ENCODE peak calls at places on chromosome 13, in four cellular contexts. C is SK-N-SH, P is HCT116, E is PC-3. S is an unnamed sample. For H3K9me2, the result is how much of the 10 kb centered on the place peaks cover.

GRCh38 chr13:43107780-43108179 is 84.4 kb downstream of the DNAJC15 start:
- DNase-seq in C (no peak), P (no peak), E (peak), S (no peak)

GRCh38 chr13:54210397-54211050 is 1181.9 kb downstream of the OLFM4 start:
- DNase-seq in C (no peak), P (no peak), E (peak), S (no peak)

GRCh38 chr13:111539791-111540446 is 219.5 kb downstream of the TEX29 start:
- DNase-seq in C (no peak), P (no peak), E (no peak), S (no peak)

GRCh38 chr13:107441279-107441678 is 774.1 kb downstream of the LIG4 start:
- DNase-seq in C (no peak), P (no peak), E (peak), S (no peak)

GRCh38 chr13:21071894-21072293 is 10.5 kb upstream of the LATS2 start:
- DNase-seq in C (no peak), P (no peak), E (peak), S (no peak)

GRCh38 chr13:38960175-38960574 is 30.5 kb downstream of the STOML3 start:
- DNase-seq in C (no peak), P (no peak), E (no peak), S (no peak)

GRCh38 chr13:30745917-30746686 is 10.8 kb downstream of the ALOX5AP start:
- DNase-seq in C (peak), P (no peak), E (no peak), S (no peak)

GRCh38 chr13:26956532-26957142 is 196.1 kb upstream of the GPR12 start:
- DNase-seq in C (no peak), P (no peak), E (no peak), S (no peak)

GRCh38 chr13:46903748-46904147 is 6.9 kb upstream of the HTR2A start:
- DNase-seq in C (no peak), P (no peak), E (peak), S (no peak)

GRCh38 chr13:112983428-112984196 is 14.6 kb downstream of the MCF2L start:
- DNase-seq in C (peak), P (no peak), E (no peak), S (no peak)

GRCh38 chr13:102648046-102648445 is 46.8 kb downstream of the METTL21C start:
- DNase-seq in C (no peak), P (no peak), E (no peak), S (no peak)

GRCh38 chr13:85659493-85659892 is 139.7 kb downstream of the SLITRK6 start:
- DNase-seq in C (no peak), P (no peak), E (peak), S (no peak)

GRCh38 chr13:33349996-33350826 is 64.7 kb upstream of the STARD13 start:
- DNase-seq in C (peak), P (no peak), E (peak), S (no peak)

GRCh38 chr13:73914119-73914518 is 220.1 kb downstream of the KLF12 start:
- DNase-seq in C (no peak), P (no peak), E (no peak), S (peak)

GRCh38 chr13:34322416-34323074 is 504.6 kb downstream of the RFC3 start:
- DNase-seq in C (no peak), P (no peak), E (peak), S (no peak)

GRCh38 chr13:31172001-31172400 is 10.3 kb upstream of the HSPH1 start:
- DNase-seq in C (no peak), P (no peak), E (peak), S (no peak)

GRCh38 chr13:87810920-87811344 is 139.8 kb downstream of the SLITRK5 start:
- DNase-seq in C (no peak), P (no peak), E (peak), S (no peak)

GRCh38 chr13:43730642-43731041 is 56.1 kb downstream of the ENOX1 start:
- DNase-seq in C (no peak), P (no peak), E (no peak), S (no peak)

GRCh38 chr13:105139380-105140285 is 1395.8 kb downstream of the EFNB2 start:
- DNase-seq in C (no peak), P (peak), E (no peak), S (peak)

GRCh38 chr13:37360556-37360955 is 238.0 kb downstream of the POSTN start:
- DNase-seq in C (no peak), P (no peak), E (no peak), S (no peak)

GRCh38 chr13:27967736-27968315 is 1.3 kb downstream of the CDX2 start:
- DNase-seq in C (peak), P (no peak), E (no peak), S (no peak)

GRCh38 chr13:112928020-112928931 is 40.7 kb upstream of the MCF2L start:
- DNase-seq in C (peak), P (no peak), E (no peak), S (no peak)

GRCh38 chr13:60019119-60019993 is 144.4 kb downstream of the DIAPH3 start:
- DNase-seq in C (no peak), P (no peak), E (no peak), S (peak)
- H3K4me3 ChIP-seq in C (no peak), P (no peak), E (no peak), S (peak)

DNA sequence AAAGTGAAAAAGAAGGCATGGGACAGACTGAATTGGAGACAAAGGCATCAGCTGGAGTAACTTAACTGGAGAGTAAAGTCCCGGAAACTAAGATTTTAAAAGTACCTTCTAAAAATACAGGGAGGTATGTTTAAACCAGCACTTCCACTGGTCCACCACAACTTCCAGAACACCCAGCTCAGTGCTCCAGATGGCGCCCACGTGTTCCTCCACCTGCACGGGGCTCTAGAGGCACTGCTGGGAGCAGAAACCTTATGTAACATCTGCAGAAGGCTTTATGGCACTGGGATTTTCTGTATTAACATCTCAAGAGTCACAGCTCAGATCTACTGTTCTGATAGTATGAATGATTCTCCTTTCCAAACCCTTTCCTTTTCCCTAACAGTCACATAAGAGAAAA is 252.1 kb downstream of the DCLK1 start:
- DNase-seq in C (no peak), P (no peak), E (no peak), S (no peak)
- H3K9me2 ChIP-seq in C (under half), P (under half), E (under half), S (under half)

GRCh38 chr13:82693607-82694006 is 1188.7 kb downstream of the SLITRK1 start:
- DNase-seq in C (no peak), P (no peak), E (no peak), S (no peak)

DNA sequence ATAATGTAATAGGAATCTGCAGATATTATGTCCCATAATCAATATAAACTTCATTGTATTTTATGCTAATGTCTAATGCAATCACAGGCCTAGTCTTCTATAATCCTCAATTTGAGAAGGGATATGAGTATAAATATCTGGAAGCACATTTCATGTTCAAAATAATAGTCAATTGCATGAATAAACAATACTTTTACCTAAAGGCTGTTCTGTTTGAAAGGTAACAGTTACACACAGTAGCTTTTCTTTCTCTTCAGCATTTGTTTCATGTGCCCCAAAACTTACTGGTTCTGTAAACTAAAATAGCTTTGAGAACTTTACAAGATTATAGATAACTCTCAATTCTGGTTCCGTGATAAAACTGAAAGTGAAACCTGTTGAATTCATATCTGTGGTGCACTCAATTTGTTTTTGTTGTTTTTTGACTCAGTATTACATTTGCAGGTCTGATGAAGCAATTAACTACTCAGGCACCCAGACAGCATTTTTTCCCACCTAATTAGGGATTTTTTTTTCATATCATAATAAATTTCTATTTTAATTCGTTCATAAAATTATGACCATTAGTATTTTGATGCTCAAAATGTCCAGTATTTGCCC is 1193.8 kb downstream of the SLITRK1 start:
- DNase-seq in C (no peak), P (no peak), E (peak), S (no peak)
- H3K9ac ChIP-seq in C (no peak), P (no peak), E (peak), S (no peak)

DNA sequence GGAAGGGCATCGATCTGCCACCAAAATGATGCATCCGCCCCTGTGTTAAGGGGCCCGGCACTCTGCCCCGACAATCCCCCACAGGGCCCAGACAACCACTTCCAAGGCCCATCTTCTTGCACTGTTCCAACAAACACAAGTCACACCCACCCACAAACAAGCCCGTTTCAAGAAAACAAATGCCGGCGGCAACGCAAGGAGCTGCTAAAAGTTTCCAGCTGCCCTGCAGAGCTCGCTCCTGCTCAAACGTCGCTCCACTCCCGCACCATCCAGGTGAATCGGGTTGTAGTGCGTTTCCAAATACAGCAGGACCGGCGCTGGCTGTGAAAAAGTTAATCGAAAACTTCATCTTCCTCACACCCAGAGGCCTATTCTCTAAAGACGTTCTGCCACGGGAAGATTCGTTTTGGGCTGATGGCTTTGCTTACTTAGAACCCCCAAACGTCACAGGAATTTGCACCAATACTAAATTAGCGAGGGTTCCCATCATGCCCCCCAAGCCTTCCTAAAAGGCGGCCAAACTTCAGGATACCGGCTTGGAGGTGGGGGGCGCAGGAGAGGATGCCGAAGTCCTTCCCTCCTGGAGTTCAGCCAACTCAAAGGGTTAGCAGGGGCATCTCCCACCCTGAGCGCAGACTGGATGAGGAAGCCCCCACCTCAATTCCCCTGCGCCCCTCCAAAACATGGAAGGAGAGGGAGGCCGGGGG is 107.4 kb upstream of the DOCK9 start:
- DNase-seq in C (no peak), P (no peak), E (no peak), S (no peak)
- H3K4me3 ChIP-seq in C (no peak), P (peak), E (peak), S (no peak)

GRCh38 chr13:114132419-114133121 is at the start of gene RASA3:
- DNase-seq in C (peak), P (peak), E (peak), S (peak)
- H3K9me2 ChIP-seq in C (under half), P (under half), E (under half), S (under half)

GRCh38 chr13:40479196-40479845 is 187.1 kb downstream of the FOXO1 start:
- DNase-seq in C (no peak), P (no peak), E (no peak), S (no peak)

GRCh38 chr13:40478775-40479174 is 187.7 kb downstream of the FOXO1 start:
- DNase-seq in C (no peak), P (no peak), E (no peak), S (no peak)

GRCh38 chr13:40476175-40476958 is 190.1 kb downstream of the FOXO1 start:
- DNase-seq in C (no peak), P (no peak), E (peak), S (no peak)

GRCh38 chr13:40475617-40476016 is 190.8 kb downstream of the FOXO1 start:
- DNase-seq in C (no peak), P (no peak), E (no peak), S (no peak)

GRCh38 chr13:40477623-40478608 is 188.5 kb downstream of the FOXO1 start:
- DNase-seq in C (no peak), P (no peak), E (no peak), S (no peak)
- H3K9ac ChIP-seq in C (no peak), P (no peak), E (no peak), S (no peak)

DNA sequence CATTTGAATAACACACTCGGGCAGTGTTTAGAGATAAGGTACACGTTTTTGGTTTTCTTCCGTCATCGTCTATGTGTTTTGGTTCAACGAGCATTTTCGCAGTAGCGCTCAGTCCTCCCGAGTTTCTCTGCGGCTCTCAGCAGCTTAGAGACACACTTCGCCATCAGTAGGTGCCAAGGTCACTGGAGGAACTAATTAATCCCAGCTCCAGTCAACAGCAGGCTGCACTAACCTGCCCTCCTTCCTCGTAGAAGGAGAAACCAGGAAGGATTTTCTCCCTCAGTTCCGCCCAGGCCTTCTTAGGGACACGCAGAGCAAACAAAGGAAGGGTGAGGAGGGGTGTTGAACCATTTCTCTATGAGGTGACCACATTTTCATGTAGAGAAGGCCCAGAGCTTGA is 12.6 kb downstream of the MBNL2 start:
- DNase-seq in C (no peak), P (no peak), E (no peak), S (no peak)
- H3K4me3 ChIP-seq in C (no peak), P (no peak), E (no peak), S (no peak)

GRCh38 chr13:66347718-66348117 is 882.4 kb downstream of the PCDH9 start:
- DNase-seq in C (no peak), P (no peak), E (no peak), S (no peak)
- H3K9me2 ChIP-seq in C (under half), P (under half), E (under half), S (under half)

DNA sequence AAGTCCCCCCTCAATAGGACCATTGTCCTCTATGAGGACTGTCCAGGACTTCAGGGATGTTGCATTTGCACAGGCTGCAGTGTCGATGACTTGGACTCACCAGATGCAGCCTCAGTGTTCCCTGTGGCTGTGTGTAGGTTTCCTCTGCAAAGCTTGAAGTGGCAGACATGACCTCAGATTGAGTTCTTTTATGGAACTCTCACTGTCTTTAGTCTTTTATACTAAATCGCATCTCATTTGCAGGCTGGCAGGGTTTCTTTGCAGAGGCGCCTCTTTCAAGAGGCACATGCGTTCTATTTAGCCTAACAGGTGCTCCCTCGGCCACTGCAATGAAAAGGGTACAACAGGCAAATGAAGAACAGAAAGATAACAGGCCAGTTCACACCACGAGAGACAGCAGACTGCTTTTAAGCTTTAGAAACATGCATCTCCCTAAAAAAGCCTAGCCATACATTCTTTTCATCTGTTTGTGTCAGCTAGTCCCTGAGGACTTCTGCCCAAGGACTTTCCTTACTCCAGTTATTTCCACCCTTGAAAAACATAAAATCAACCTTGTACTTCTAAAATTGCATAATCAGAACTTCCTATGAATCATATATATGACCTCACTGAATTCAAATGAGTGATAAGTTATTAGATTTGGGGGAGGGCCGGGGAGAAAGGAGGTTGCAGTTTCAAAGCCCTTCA is 118.4 kb downstream of the RAB20 start:
- DNase-seq in C (no peak), P (no peak), E (peak), S (no peak)
- H3K9ac ChIP-seq in C (no peak), P (no peak), E (no peak), S (no peak)